ENCODE peak calls at places on chromosomes 4 and X, in ten cellular contexts. One of them, this sample, is unnamed.
A peak's percentile ranks its signal among the peaks of the same experiment; 100 is the strongest.

GRCh38 chrX:71652405-71652804 is 14.9 kb upstream of the LOC101059915 start:
- DNase-seq in SJCRH30: peak; percentile 51
- DNase-seq in suprapubic skin: no peak
- DNase-seq in IMR-90: peak; percentile 59
- DNase-seq in right cardiac atrium: no peak
- DNase-seq in tibial artery: peak; percentile 23
- DNase-seq in ovary: peak; percentile 52
- DNase-seq in HCT116: peak; percentile 23
- DNase-seq in NT2/D1: peak; percentile 36
- DNase-seq in stomach: peak; percentile 52
- DNase-seq in this sample: no peak

GRCh38 chr4:42654606-42655005 is 2.3 kb downstream of the ATP8A1 start:
- DNase-seq in SJCRH30: no peak
- DNase-seq in suprapubic skin: no peak
- DNase-seq in IMR-90: peak; percentile 50
- DNase-seq in right cardiac atrium: no peak
- DNase-seq in tibial artery: peak; percentile 35
- DNase-seq in ovary: peak; percentile 35
- DNase-seq in HCT116: peak; percentile 4
- DNase-seq in NT2/D1: no peak
- DNase-seq in stomach: no peak
- DNase-seq in this sample: peak; percentile 59

GRCh38 chr4:108168213-108168671 is 490 bp downstream of the LEF1 start:
- DNase-seq in SJCRH30: no peak
- DNase-seq in suprapubic skin: no peak
- DNase-seq in IMR-90: peak; percentile 8
- DNase-seq in right cardiac atrium: peak; percentile 38
- DNase-seq in tibial artery: no peak
- DNase-seq in ovary: no peak
- DNase-seq in HCT116: no peak
- DNase-seq in NT2/D1: no peak
- DNase-seq in stomach: no peak
- DNase-seq in this sample: no peak

GRCh38 chr4:26520728-26521442 is 30.6 kb upstream of the CCKAR start:
- DNase-seq in SJCRH30: no peak
- DNase-seq in suprapubic skin: no peak
- DNase-seq in IMR-90: peak; percentile 38
- DNase-seq in right cardiac atrium: no peak
- DNase-seq in tibial artery: no peak
- DNase-seq in ovary: no peak
- DNase-seq in HCT116: no peak
- DNase-seq in NT2/D1: no peak
- DNase-seq in stomach: no peak
- DNase-seq in this sample: no peak

GRCh38 chr4:27112587-27112986 is 251.9 kb downstream of the STIM2 start:
- DNase-seq in SJCRH30: no peak
- DNase-seq in suprapubic skin: no peak
- DNase-seq in IMR-90: no peak
- DNase-seq in right cardiac atrium: no peak
- DNase-seq in tibial artery: no peak
- DNase-seq in ovary: no peak
- DNase-seq in HCT116: no peak
- DNase-seq in NT2/D1: no peak
- DNase-seq in stomach: no peak
- DNase-seq in this sample: no peak

GRCh38 chrX:125205084-125205917 is 114.4 kb upstream of the TEX13C start:
- DNase-seq in SJCRH30: no peak
- DNase-seq in suprapubic skin: peak; percentile 79
- DNase-seq in IMR-90: no peak
- DNase-seq in right cardiac atrium: peak; percentile 55
- DNase-seq in tibial artery: peak; percentile 55
- DNase-seq in ovary: no peak
- DNase-seq in HCT116: no peak
- DNase-seq in NT2/D1: no peak
- DNase-seq in stomach: peak; percentile 37
- DNase-seq in this sample: no peak

GRCh38 chr4:152072001-152072485 is 311.2 kb upstream of the GATB start:
- DNase-seq in SJCRH30: no peak
- DNase-seq in suprapubic skin: no peak
- DNase-seq in IMR-90: peak; percentile 14
- DNase-seq in right cardiac atrium: peak; percentile 74
- DNase-seq in tibial artery: no peak
- DNase-seq in ovary: no peak
- DNase-seq in HCT116: no peak
- DNase-seq in NT2/D1: no peak
- DNase-seq in stomach: no peak
- DNase-seq in this sample: no peak

GRCh38 chr4:6984611-6985115 is 58.5 kb upstream of the TADA2B start:
- DNase-seq in SJCRH30: no peak
- DNase-seq in suprapubic skin: no peak
- DNase-seq in IMR-90: no peak
- DNase-seq in right cardiac atrium: peak; percentile 23
- DNase-seq in tibial artery: no peak
- DNase-seq in ovary: no peak
- DNase-seq in HCT116: no peak
- DNase-seq in NT2/D1: no peak
- DNase-seq in stomach: no peak
- DNase-seq in this sample: peak; percentile 36

GRCh38 chrX:148854351-148854750 is 353.9 kb downstream of the AFF2 start:
- DNase-seq in SJCRH30: peak; percentile 3
- DNase-seq in suprapubic skin: no peak
- DNase-seq in IMR-90: no peak
- DNase-seq in right cardiac atrium: no peak
- DNase-seq in tibial artery: no peak
- DNase-seq in ovary: no peak
- DNase-seq in HCT116: no peak
- DNase-seq in NT2/D1: no peak
- DNase-seq in stomach: no peak
- DNase-seq in this sample: no peak

GRCh38 chrX:136759968-136760367 is 20.8 kb downstream of the ARHGEF6 start:
- DNase-seq in SJCRH30: no peak
- DNase-seq in suprapubic skin: no peak
- DNase-seq in IMR-90: no peak
- DNase-seq in right cardiac atrium: no peak
- DNase-seq in tibial artery: no peak
- DNase-seq in ovary: no peak
- DNase-seq in HCT116: no peak
- DNase-seq in NT2/D1: peak; percentile 35
- DNase-seq in stomach: no peak
- DNase-seq in this sample: no peak

GRCh38 chrX:142089193-142089592 is 115.9 kb downstream of the MAGEC2 start:
- DNase-seq in SJCRH30: peak; percentile 1
- DNase-seq in suprapubic skin: no peak
- DNase-seq in IMR-90: peak; percentile 1
- DNase-seq in right cardiac atrium: no peak
- DNase-seq in tibial artery: no peak
- DNase-seq in ovary: no peak
- DNase-seq in HCT116: no peak
- DNase-seq in NT2/D1: no peak
- DNase-seq in stomach: no peak
- DNase-seq in this sample: no peak

GRCh38 chr4:156595041-156595440 is 376.6 kb downstream of the PDGFC start:
- DNase-seq in SJCRH30: no peak
- DNase-seq in suprapubic skin: no peak
- DNase-seq in IMR-90: peak; percentile 19
- DNase-seq in right cardiac atrium: no peak
- DNase-seq in tibial artery: no peak
- DNase-seq in ovary: no peak
- DNase-seq in HCT116: no peak
- DNase-seq in NT2/D1: no peak
- DNase-seq in stomach: no peak
- DNase-seq in this sample: no peak

GRCh38 chrX:94400488-94400887 is 726.5 kb downstream of the FAM133A start:
- DNase-seq in SJCRH30: no peak
- DNase-seq in suprapubic skin: no peak
- DNase-seq in IMR-90: no peak
- DNase-seq in right cardiac atrium: no peak
- DNase-seq in tibial artery: no peak
- DNase-seq in ovary: no peak
- DNase-seq in HCT116: no peak
- DNase-seq in NT2/D1: no peak
- DNase-seq in stomach: peak; percentile 27
- DNase-seq in this sample: no peak

DNA sequence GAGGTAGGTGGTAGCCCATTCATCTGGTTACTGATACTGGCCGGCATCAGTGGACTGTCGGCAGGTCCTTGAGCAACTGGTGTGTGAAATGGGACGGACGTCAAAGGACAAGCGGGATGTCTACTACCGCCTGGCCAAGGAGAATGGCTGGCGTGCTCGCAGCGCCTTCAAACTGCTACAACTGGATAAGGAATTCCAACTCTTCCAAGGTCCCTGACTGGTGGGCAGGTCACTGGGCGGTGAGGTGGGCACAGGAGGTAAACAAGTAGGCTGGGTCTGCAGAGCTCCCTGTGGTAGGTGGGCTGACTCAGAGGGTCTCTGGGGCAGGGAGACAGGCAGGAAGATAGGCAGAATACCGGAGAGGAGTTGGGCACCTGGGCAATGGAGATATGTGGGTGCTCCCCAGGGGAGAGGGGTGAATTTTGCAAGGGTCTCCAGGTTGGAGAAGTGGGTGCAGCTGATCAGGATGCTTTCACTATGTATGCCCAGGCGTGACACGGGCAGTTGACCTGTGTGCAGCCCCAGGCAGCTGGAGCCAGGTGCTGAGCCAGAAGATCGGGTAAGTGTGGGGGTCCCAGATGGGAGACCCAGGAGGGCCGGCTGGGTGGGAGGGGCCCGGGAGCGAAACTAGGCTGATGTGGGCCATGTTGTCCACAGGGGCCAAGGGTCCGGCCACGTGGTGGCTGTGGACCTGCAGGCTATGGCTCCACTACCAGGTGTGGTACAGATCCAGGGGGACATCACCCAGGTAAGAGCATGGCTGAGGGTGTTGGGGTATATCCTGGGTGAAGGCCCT is 2.2 kb downstream of the FTSJ1 start:
- DNase-seq in SJCRH30: no peak
- DNase-seq in suprapubic skin: no peak
- DNase-seq in IMR-90: no peak
- DNase-seq in right cardiac atrium: no peak
- DNase-seq in tibial artery: no peak
- DNase-seq in ovary: no peak
- DNase-seq in HCT116: no peak
- DNase-seq in NT2/D1: no peak
- DNase-seq in stomach: no peak
- DNase-seq in this sample: no peak
- H3K4me1 ChIP-seq in SJCRH30: no peaks in the 10 kb centered on the region
- H3K4me1 ChIP-seq in suprapubic skin: peaks cover 11% of the 10 kb centered on the region
- H3K4me1 ChIP-seq in IMR-90: no peaks in the 10 kb centered on the region
- H3K4me1 ChIP-seq in right cardiac atrium: no peaks in the 10 kb centered on the region
- H3K4me1 ChIP-seq in tibial artery: peaks cover 8% of the 10 kb centered on the region
- H3K4me1 ChIP-seq in ovary: no peaks in the 10 kb centered on the region
- H3K4me1 ChIP-seq in HCT116: peaks cover 22% of the 10 kb centered on the region
- H3K4me1 ChIP-seq in NT2/D1: peaks cover 6% of the 10 kb centered on the region
- H3K4me1 ChIP-seq in stomach: peaks cover 9% of the 10 kb centered on the region
- H3K4me1 ChIP-seq in this sample: peaks cover 7% of the 10 kb centered on the region

GRCh38 chr4:72513227-72513626 is 55.8 kb downstream of the ADAMTS3 start:
- DNase-seq in SJCRH30: no peak
- DNase-seq in suprapubic skin: no peak
- DNase-seq in IMR-90: no peak
- DNase-seq in right cardiac atrium: no peak
- DNase-seq in tibial artery: no peak
- DNase-seq in ovary: no peak
- DNase-seq in HCT116: no peak
- DNase-seq in NT2/D1: no peak
- DNase-seq in stomach: no peak
- DNase-seq in this sample: no peak
- H3K4me1 ChIP-seq in SJCRH30: no peaks in the 10 kb centered on the region
- H3K4me1 ChIP-seq in suprapubic skin: no peaks in the 10 kb centered on the region
- H3K4me1 ChIP-seq in IMR-90: no peaks in the 10 kb centered on the region
- H3K4me1 ChIP-seq in right cardiac atrium: no peaks in the 10 kb centered on the region
- H3K4me1 ChIP-seq in tibial artery: no peaks in the 10 kb centered on the region
- H3K4me1 ChIP-seq in ovary: no peaks in the 10 kb centered on the region
- H3K4me1 ChIP-seq in HCT116: no peaks in the 10 kb centered on the region
- H3K4me1 ChIP-seq in NT2/D1: no peaks in the 10 kb centered on the region
- H3K4me1 ChIP-seq in stomach: no peaks in the 10 kb centered on the region
- H3K4me1 ChIP-seq in this sample: no peaks in the 10 kb centered on the region

DNA sequence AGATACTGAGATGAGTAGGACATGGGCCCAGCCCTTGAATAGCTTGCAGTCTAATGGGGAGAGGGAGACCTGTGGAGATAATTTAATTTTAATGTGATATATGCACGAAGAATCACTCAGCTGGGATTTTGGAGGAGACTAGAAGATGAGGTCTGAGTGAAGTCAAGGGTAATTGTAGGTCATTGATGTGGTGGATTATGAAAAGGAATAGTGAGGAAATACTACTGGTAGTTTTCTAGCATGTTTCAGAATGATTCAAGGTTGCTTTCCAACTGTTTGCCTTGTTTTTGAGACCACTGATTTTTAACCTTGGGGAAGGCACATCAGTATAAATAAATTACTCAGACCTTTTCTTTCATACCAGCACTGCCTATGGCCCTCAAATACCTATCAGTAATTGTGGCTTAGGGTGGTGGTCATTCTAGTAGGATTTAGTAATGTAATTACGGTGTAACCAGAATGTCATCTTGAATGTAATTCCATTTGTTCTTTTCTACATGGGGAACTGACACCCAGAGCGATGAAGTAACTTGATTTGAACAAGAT is 25.6 kb downstream of the PTTG2 start:
- DNase-seq in SJCRH30: no peak
- DNase-seq in suprapubic skin: no peak
- DNase-seq in IMR-90: no peak
- DNase-seq in right cardiac atrium: no peak
- DNase-seq in tibial artery: no peak
- DNase-seq in ovary: no peak
- DNase-seq in HCT116: no peak
- DNase-seq in NT2/D1: no peak
- DNase-seq in stomach: no peak
- DNase-seq in this sample: no peak
- H3K4me1 ChIP-seq in SJCRH30: no peaks in the 10 kb centered on the region
- H3K4me1 ChIP-seq in suprapubic skin: peaks cover 22% of the 10 kb centered on the region
- H3K4me1 ChIP-seq in IMR-90: peaks cover 14% of the 10 kb centered on the region
- H3K4me1 ChIP-seq in right cardiac atrium: peaks cover 12% of the 10 kb centered on the region
- H3K4me1 ChIP-seq in tibial artery: peaks cover 55% of the 10 kb centered on the region
- H3K4me1 ChIP-seq in ovary: peaks cover 11% of the 10 kb centered on the region
- H3K4me1 ChIP-seq in HCT116: peaks cover 17% of the 10 kb centered on the region
- H3K4me1 ChIP-seq in NT2/D1: peaks cover 8% of the 10 kb centered on the region
- H3K4me1 ChIP-seq in stomach: peaks cover 67% of the 10 kb centered on the region
- H3K4me1 ChIP-seq in this sample: peaks cover 78% of the 10 kb centered on the region

DNA sequence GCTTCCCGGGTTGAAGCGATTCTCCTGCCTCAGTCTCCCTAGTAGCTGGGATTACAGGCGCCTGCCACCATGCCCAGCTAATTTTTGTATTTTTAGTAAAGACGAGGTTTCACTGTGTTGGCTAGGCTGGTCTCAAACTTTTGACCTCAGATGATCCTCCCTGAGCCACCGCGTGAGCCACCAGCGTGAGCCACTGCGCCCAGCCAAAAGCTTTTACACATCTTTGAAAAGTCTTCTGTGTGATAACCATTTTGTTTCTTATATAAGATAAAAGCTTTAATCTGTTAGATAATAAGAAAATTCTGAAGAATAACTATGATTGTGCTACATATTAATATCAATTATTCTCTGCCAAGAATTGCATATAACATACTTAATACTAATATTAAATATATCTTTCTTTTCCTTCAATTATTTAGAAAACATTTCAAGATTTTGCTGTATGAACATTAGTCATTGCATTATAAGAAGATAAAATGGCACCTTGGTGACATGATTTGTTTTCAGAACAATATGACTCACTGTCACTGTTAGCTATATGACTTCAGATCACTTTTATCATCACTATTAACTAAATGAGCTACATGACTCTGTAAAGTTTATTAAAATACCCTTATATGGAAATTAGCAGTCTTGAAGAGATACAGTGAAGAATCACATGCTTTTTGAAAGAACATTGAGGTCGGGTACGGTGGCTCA is 33.4 kb downstream of the RUFY3 start:
- DNase-seq in SJCRH30: no peak
- DNase-seq in suprapubic skin: no peak
- DNase-seq in IMR-90: no peak
- DNase-seq in right cardiac atrium: no peak
- DNase-seq in tibial artery: no peak
- DNase-seq in ovary: no peak
- DNase-seq in HCT116: no peak
- DNase-seq in NT2/D1: no peak
- DNase-seq in stomach: no peak
- DNase-seq in this sample: no peak
- H3K4me1 ChIP-seq in SJCRH30: no peaks in the 10 kb centered on the region
- H3K4me1 ChIP-seq in suprapubic skin: peaks cover 5% of the 10 kb centered on the region
- H3K4me1 ChIP-seq in IMR-90: no peaks in the 10 kb centered on the region
- H3K4me1 ChIP-seq in right cardiac atrium: no peaks in the 10 kb centered on the region
- H3K4me1 ChIP-seq in tibial artery: peaks cover 4% of the 10 kb centered on the region
- H3K4me1 ChIP-seq in ovary: no peaks in the 10 kb centered on the region
- H3K4me1 ChIP-seq in HCT116: no peaks in the 10 kb centered on the region
- H3K4me1 ChIP-seq in NT2/D1: no peaks in the 10 kb centered on the region
- H3K4me1 ChIP-seq in stomach: peaks cover 16% of the 10 kb centered on the region
- H3K4me1 ChIP-seq in this sample: no peaks in the 10 kb centered on the region